ENCODE peak calls at places on chromosomes 13 and 19, in seven cellular contexts. One of them, this sample, is unnamed.

GRCh38 chr19:633786-634639 is 676 bp upstream of the POLRMT start:
- DNase-seq in K562: no peak
- DNase-seq in HCT116: no peak
- DNase-seq in H1: no peak
- DNase-seq in SK-N-SH: no peak
- DNase-seq in HepG2: no peak
- DNase-seq in GM12878: no peak
- DNase-seq in this sample: no peak

GRCh38 chr19:45824041-45824471 is 8.9 kb upstream of the RSPH6A start:
- DNase-seq in K562: no peak
- DNase-seq in HCT116: no peak
- DNase-seq in H1: no peak
- DNase-seq in SK-N-SH: no peak
- DNase-seq in HepG2: no peak
- DNase-seq in GM12878: no peak
- DNase-seq in this sample: no peak

GRCh38 chr19:32651729-32652140 is 23.2 kb downstream of the ANKRD27 start:
- DNase-seq in K562: no peak
- DNase-seq in HCT116: no peak
- DNase-seq in H1: peak; percentile 31
- DNase-seq in SK-N-SH: peak; percentile 60
- DNase-seq in HepG2: no peak
- DNase-seq in GM12878: no peak
- DNase-seq in this sample: peak; percentile 57

GRCh38 chr19:56765107-56765506 is 75.4 kb downstream of the PEG3 start:
- DNase-seq in K562: no peak
- DNase-seq in HCT116: no peak
- DNase-seq in H1: no peak
- DNase-seq in SK-N-SH: peak; percentile 75
- DNase-seq in HepG2: no peak
- DNase-seq in GM12878: no peak
- DNase-seq in this sample: peak; percentile 27

GRCh38 chr13:23658929-23659541 is 88.8 kb downstream of the TNFRSF19 start:
- DNase-seq in K562: no peak
- DNase-seq in HCT116: no peak
- DNase-seq in H1: no peak
- DNase-seq in SK-N-SH: no peak
- DNase-seq in HepG2: no peak
- DNase-seq in GM12878: no peak
- DNase-seq in this sample: no peak

GRCh38 chr19:32098953-32099352 is 246.5 kb upstream of the ZNF507 start:
- DNase-seq in K562: no peak
- DNase-seq in HCT116: no peak
- DNase-seq in H1: no peak
- DNase-seq in SK-N-SH: no peak
- DNase-seq in HepG2: no peak
- DNase-seq in GM12878: no peak
- DNase-seq in this sample: no peak

GRCh38 chr19:14901675-14902260 is 15.8 kb upstream of the OR7A17 start:
- DNase-seq in K562: no peak
- DNase-seq in HCT116: no peak
- DNase-seq in H1: no peak
- DNase-seq in SK-N-SH: no peak
- DNase-seq in HepG2: no peak
- DNase-seq in GM12878: no peak
- DNase-seq in this sample: no peak

GRCh38 chr19:11256189-11256588 is 6.1 kb downstream of the DOCK6 start:
- DNase-seq in K562: no peak
- DNase-seq in HCT116: no peak
- DNase-seq in H1: no peak
- DNase-seq in SK-N-SH: peak; percentile 55
- DNase-seq in HepG2: no peak
- DNase-seq in GM12878: no peak
- DNase-seq in this sample: no peak

GRCh38 chr13:25744176-25744575 is 307.6 kb downstream of the SHISA2 start:
- DNase-seq in K562: no peak
- DNase-seq in HCT116: no peak
- DNase-seq in H1: no peak
- DNase-seq in SK-N-SH: peak; percentile 38
- DNase-seq in HepG2: no peak
- DNase-seq in GM12878: no peak
- DNase-seq in this sample: no peak

GRCh38 chr19:19371056-19371455 is 34.4 kb upstream of the GATAD2A start:
- DNase-seq in K562: no peak
- DNase-seq in HCT116: peak; percentile 69
- DNase-seq in H1: no peak
- DNase-seq in SK-N-SH: no peak
- DNase-seq in HepG2: no peak
- DNase-seq in GM12878: no peak
- DNase-seq in this sample: no peak

GRCh38 chr13:113616991-113617749 is 32.6 kb downstream of the TFDP1 start:
- DNase-seq in K562: no peak
- DNase-seq in HCT116: no peak
- DNase-seq in H1: peak; percentile 25
- DNase-seq in SK-N-SH: no peak
- DNase-seq in HepG2: no peak
- DNase-seq in GM12878: no peak
- DNase-seq in this sample: no peak

GRCh38 chr13:113622791-113623490 is 35.1 kb downstream of the ATP4B start:
- DNase-seq in K562: no peak
- DNase-seq in HCT116: no peak
- DNase-seq in H1: no peak
- DNase-seq in SK-N-SH: no peak
- DNase-seq in HepG2: no peak
- DNase-seq in GM12878: no peak
- DNase-seq in this sample: no peak

GRCh38 chr13:113621046-113621445 is 36.5 kb downstream of the TFDP1 start:
- DNase-seq in K562: no peak
- DNase-seq in HCT116: no peak
- DNase-seq in H1: no peak
- DNase-seq in SK-N-SH: no peak
- DNase-seq in HepG2: no peak
- DNase-seq in GM12878: no peak
- DNase-seq in this sample: no peak

GRCh38 chr13:113618455-113618854 is 33.9 kb downstream of the TFDP1 start:
- DNase-seq in K562: no peak
- DNase-seq in HCT116: no peak
- DNase-seq in H1: no peak
- DNase-seq in SK-N-SH: no peak
- DNase-seq in HepG2: no peak
- DNase-seq in GM12878: no peak
- DNase-seq in this sample: no peak

DNA sequence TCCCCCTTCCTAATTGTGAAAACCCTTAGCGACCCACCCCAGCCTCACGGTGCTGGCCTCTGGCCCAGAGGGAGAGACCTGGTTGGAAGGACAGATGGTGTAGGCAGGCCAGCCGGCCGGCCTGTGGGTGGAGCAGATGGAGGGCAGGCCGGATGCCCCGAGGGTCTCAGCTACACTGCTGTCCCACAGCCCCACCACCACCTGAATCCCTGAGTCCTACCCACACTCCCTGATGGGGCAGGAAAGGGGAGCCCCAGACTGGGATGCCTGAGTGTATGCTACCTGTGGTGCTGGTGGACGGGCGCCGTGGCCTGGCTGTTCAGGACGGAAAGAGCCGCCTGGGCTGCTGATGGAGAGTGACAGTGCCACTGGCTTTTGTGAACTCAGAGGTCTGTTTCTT is 35.5 kb downstream of the TFDP1 start:
- DNase-seq in K562: no peak
- DNase-seq in HCT116: no peak
- DNase-seq in H1: no peak
- DNase-seq in SK-N-SH: peak; percentile 85
- DNase-seq in HepG2: no peak
- DNase-seq in GM12878: no peak
- DNase-seq in this sample: no peak
- TF ChIP-seq JUND in K562: no peak
- TF ChIP-seq JUND in HCT116: no peak
- TF ChIP-seq JUND in H1: no peak
- TF ChIP-seq JUND in SK-N-SH: no peak
- TF ChIP-seq JUND in HepG2: no peak
- TF ChIP-seq JUND in GM12878: no peak
- TF ChIP-seq JUND in this sample: no peak

GRCh38 chr19:29665215-29665825 is at the start of gene PLEKHF1:
- DNase-seq in K562: peak; percentile 97
- DNase-seq in HCT116: peak; percentile 48
- DNase-seq in H1: no peak
- DNase-seq in SK-N-SH: peak; percentile 98
- DNase-seq in HepG2: peak; percentile 58
- DNase-seq in GM12878: no peak
- DNase-seq in this sample: peak; percentile 86
- TF ChIP-seq JUND in K562: no peak
- TF ChIP-seq JUND in HCT116: no peak
- TF ChIP-seq JUND in H1: no peak
- TF ChIP-seq JUND in SK-N-SH: no peak
- TF ChIP-seq JUND in HepG2: no peak
- TF ChIP-seq JUND in GM12878: no peak
- TF ChIP-seq JUND in this sample: no peak

GRCh38 chr19:38549061-38549460 is 68.7 kb downstream of the MAP4K1 start:
- DNase-seq in K562: no peak
- DNase-seq in HCT116: no peak
- DNase-seq in H1: no peak
- DNase-seq in SK-N-SH: no peak
- DNase-seq in HepG2: no peak
- DNase-seq in GM12878: no peak
- DNase-seq in this sample: no peak

GRCh38 chr19:38555200-38555599 is 62.6 kb downstream of the MAP4K1 start:
- DNase-seq in K562: no peak
- DNase-seq in HCT116: no peak
- DNase-seq in H1: no peak
- DNase-seq in SK-N-SH: no peak
- DNase-seq in HepG2: no peak
- DNase-seq in GM12878: no peak
- DNase-seq in this sample: no peak

GRCh38 chr19:38554676-38555141 is 63.0 kb downstream of the MAP4K1 start:
- DNase-seq in K562: no peak
- DNase-seq in HCT116: no peak
- DNase-seq in H1: no peak
- DNase-seq in SK-N-SH: no peak
- DNase-seq in HepG2: no peak
- DNase-seq in GM12878: peak; percentile 40
- DNase-seq in this sample: no peak

GRCh38 chr19:38550376-38550775 is 67.4 kb downstream of the MAP4K1 start:
- DNase-seq in K562: no peak
- DNase-seq in HCT116: no peak
- DNase-seq in H1: no peak
- DNase-seq in SK-N-SH: no peak
- DNase-seq in HepG2: no peak
- DNase-seq in GM12878: no peak
- DNase-seq in this sample: no peak

DNA sequence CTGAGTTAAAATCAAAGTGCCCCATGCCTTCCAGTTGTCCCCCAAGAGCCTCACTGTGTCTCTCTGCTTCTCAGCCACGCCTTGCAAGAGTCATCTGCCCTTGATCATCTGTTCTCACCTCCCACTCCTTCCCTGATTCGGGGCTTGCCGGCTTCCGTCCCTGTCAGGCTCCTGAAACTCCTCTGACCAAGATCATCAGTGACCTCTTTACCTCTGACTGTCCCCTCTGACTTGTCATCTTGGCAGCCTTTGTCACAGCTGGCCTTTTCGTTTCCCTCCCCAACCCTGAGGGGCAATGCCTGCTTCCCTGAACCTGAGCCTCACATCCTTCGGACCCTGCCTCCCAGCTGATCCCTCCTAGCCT is 66.3 kb downstream of the MAP4K1 start:
- DNase-seq in K562: no peak
- DNase-seq in HCT116: no peak
- DNase-seq in H1: no peak
- DNase-seq in SK-N-SH: no peak
- DNase-seq in HepG2: no peak
- DNase-seq in GM12878: peak; percentile 52
- DNase-seq in this sample: no peak
- TF ChIP-seq JUND in K562: no peak
- TF ChIP-seq JUND in HCT116: no peak
- TF ChIP-seq JUND in H1: no peak
- TF ChIP-seq JUND in SK-N-SH: no peak
- TF ChIP-seq JUND in HepG2: no peak
- TF ChIP-seq JUND in GM12878: peak; percentile 59
- TF ChIP-seq JUND in this sample: no peak

GRCh38 chr19:12727745-12728433 is 4.2 kb upstream of the TNPO2 start:
- DNase-seq in K562: no peak
- DNase-seq in HCT116: no peak
- DNase-seq in H1: no peak
- DNase-seq in SK-N-SH: no peak
- DNase-seq in HepG2: no peak
- DNase-seq in GM12878: no peak
- DNase-seq in this sample: no peak

GRCh38 chr19:12733369-12733896 is 1.1 kb downstream of the TRIR start:
- DNase-seq in K562: peak; percentile 43
- DNase-seq in HCT116: no peak
- DNase-seq in H1: no peak
- DNase-seq in SK-N-SH: peak; percentile 76
- DNase-seq in HepG2: peak; percentile 44
- DNase-seq in GM12878: no peak
- DNase-seq in this sample: no peak

GRCh38 chr19:12731337-12731736 is 3.1 kb downstream of the TRIR start:
- DNase-seq in K562: no peak
- DNase-seq in HCT116: no peak
- DNase-seq in H1: no peak
- DNase-seq in SK-N-SH: no peak
- DNase-seq in HepG2: no peak
- DNase-seq in GM12878: no peak
- DNase-seq in this sample: no peak

GRCh38 chr19:12726988-12727316 is 3.2 kb upstream of the TNPO2 start:
- DNase-seq in K562: no peak
- DNase-seq in HCT116: no peak
- DNase-seq in H1: no peak
- DNase-seq in SK-N-SH: no peak
- DNase-seq in HepG2: no peak
- DNase-seq in GM12878: no peak
- DNase-seq in this sample: no peak

DNA sequence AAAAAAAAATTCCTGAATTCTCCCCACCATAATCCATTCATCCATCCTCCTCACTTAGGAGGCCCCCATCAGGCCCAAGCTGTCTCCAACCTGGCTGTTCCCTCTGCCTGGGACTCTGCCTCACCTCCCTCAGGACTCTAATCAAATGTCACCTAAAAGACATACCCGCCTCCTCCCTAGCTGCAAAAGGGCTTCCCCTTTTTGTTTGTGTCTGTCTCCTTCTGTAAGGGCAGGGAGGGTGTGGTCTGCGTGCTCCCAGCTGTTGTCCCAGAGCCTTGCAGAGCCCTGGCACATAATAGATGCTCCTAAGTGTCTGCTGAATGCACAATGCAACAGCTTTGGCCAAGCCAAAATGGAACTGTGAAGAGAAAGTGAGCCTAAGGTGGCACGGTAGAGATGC is 4.4 kb downstream of the TRIR start:
- DNase-seq in K562: no peak
- DNase-seq in HCT116: no peak
- DNase-seq in H1: no peak
- DNase-seq in SK-N-SH: no peak
- DNase-seq in HepG2: no peak
- DNase-seq in GM12878: no peak
- DNase-seq in this sample: no peak
- TF ChIP-seq JUND in K562: no peak
- TF ChIP-seq JUND in HCT116: no peak
- TF ChIP-seq JUND in H1: no peak
- TF ChIP-seq JUND in SK-N-SH: no peak
- TF ChIP-seq JUND in HepG2: no peak
- TF ChIP-seq JUND in GM12878: no peak
- TF ChIP-seq JUND in this sample: no peak

This sample was measured in T47D.